ENCODE peak calls at places on chromosomes 6 and 20, in nine cellular contexts. K is Peyer's patch, H is astrocyte of the spinal cord, P is cardiac muscle cell, J is Calu3, C is Panc1, Z is tibial nerve, Y is body of pancreas, D is progenitor cell of endocrine pancreas. O is an unnamed sample.

GRCh38 chr20:57596998-57597939 is 23.0 kb downstream of the ZBP1 start:
- DNase-seq in K (peak; percentile 89), H (peak; percentile 26), P (peak; percentile 84), J (peak; percentile 90), C (no peak), Z (peak; percentile 49), Y (peak; percentile 71), D (peak; percentile 76), O (peak; percentile 53)

GRCh38 chr6:21749754-21750153 is 156.2 kb downstream of the SOX4 start:
- DNase-seq in K (no peak), H (no peak), P (peak; percentile 66), J (no peak), C (no peak), Z (no peak), Y (no peak), D (no peak), O (no peak)

GRCh38 chr6:53300656-53301551 is 47.8 kb downstream of the ELOVL5 start:
- DNase-seq in K (no peak), H (peak; percentile 77), P (peak; percentile 15), J (no peak), C (no peak), Z (no peak), Y (no peak), D (no peak), O (peak; percentile 38)

GRCh38 chr6:74534485-74535211 is 671.2 kb downstream of the COL12A1 start:
- DNase-seq in K (no peak), H (peak; percentile 57), P (no peak), J (peak; percentile 47), C (peak; percentile 52), Z (no peak), Y (peak; percentile 54), D (no peak), O (no peak)

GRCh38 chr6:140736227-140736626 is 1361.8 kb upstream of the CITED2 start:
- DNase-seq in K (no peak), H (peak; percentile 54), P (no peak), J (no peak), C (no peak), Z (no peak), Y (no peak), D (no peak), O (no peak)

GRCh38 chr6:29943053-29943966 is 978 bp downstream of the HLA-A start:
- DNase-seq in K (peak; percentile 64), H (no peak), P (no peak), J (no peak), C (no peak), Z (no peak), Y (peak; percentile 19), D (no peak), O (no peak)

GRCh38 chr6:111625511-111626331 is 20.0 kb upstream of the TRAF3IP2 start:
- DNase-seq in K (peak; percentile 46), H (peak; percentile 78), P (peak; percentile 32), J (no peak), C (no peak), Z (no peak), Y (peak; percentile 65), D (no peak), O (no peak)

GRCh38 chr20:44123874-44124535 is 63.0 kb downstream of the JPH2 start:
- DNase-seq in K (no peak), H (no peak), P (no peak), J (no peak), C (no peak), Z (no peak), Y (no peak), D (no peak), O (no peak)

GRCh38 chr6:140572129-140572528 is 1197.7 kb upstream of the CITED2 start:
- DNase-seq in K (no peak), H (peak; percentile 92), P (no peak), J (no peak), C (peak; percentile 38), Z (no peak), Y (no peak), D (no peak), O (no peak)

GRCh38 chr6:22956029-22956715 is 386.8 kb downstream of the HDGFL1 start:
- DNase-seq in K (no peak), H (no peak), P (peak; percentile 3), J (no peak), C (no peak), Z (no peak), Y (no peak), D (no peak), O (no peak)

DNA sequence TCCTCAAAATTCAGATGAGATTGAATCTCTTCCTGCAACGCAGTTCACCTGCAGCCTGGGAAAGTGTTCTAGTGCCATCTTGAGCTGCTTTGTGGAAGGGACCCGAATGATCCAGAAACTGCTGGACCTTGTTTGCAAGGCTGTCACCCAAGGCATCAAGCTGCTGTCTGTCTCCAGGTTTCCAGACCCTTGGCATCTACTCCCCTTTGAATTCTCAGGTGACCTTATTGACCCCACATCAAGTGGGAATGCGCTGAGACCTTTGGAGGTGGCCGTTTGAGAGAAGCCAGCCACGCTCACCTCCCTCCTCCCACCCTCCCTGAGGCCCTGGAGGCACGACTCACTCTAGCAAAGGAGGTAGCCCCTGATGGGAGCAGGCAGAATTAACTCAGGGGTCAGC is 112.5 kb downstream of the EDN3 start:
- DNase-seq in K (no peak), H (no peak), P (peak; percentile 69), J (no peak), C (no peak), Z (no peak), Y (no peak), D (no peak), O (no peak)
- TF ChIP-seq CTCF in K (no peak), H (no peak), P (no peak), J (no peak), C (no peak), Z (no peak), Y (no peak), D (peak; percentile 43), O (no peak)

GRCh38 chr6:55888917-55889316 is 13.5 kb upstream of the BMP5 start:
- DNase-seq in K (no peak), H (no peak), P (no peak), J (no peak), C (no peak), Z (no peak), Y (no peak), D (no peak), O (no peak)

GRCh38 chr6:55882731-55883595 is 7.6 kb upstream of the BMP5 start:
- DNase-seq in K (no peak), H (peak; percentile 83), P (no peak), J (no peak), C (peak; percentile 80), Z (no peak), Y (no peak), D (no peak), O (no peak)

DNA sequence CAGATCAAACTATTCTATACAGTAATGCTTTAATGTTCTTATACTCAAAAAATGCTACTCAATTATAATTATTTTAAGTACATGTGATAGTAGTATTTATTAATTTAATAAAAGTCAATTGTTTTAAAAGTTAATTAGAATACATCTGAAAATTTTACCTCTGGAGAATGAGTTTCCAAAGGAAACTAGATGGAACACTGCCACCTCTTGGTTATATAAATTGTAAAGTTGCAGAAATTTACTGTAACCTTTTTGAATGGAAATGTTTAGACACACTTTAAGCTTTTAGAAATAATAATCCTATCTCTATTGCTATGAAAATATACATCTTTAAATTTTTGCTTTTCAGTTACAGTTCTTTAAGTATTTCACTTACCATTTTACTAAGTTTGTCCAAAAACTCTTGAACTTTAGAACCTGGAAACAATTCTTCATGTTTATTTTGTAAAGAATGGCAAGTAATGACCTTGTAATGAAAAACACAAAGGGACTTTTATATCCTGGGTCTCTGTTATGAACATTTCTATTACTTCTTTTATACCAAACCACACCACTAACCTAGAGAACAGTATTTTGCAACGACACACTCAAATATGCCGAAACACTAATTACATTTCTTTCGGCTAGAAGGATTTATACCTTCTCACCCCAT is 10.9 kb upstream of the BMP5 start:
- DNase-seq in K (no peak), H (peak; percentile 44), P (peak; percentile 51), J (no peak), C (no peak), Z (no peak), Y (no peak), D (no peak), O (no peak)
- TF ChIP-seq CTCF in K (no peak), H (peak; percentile 32), P (peak; percentile 38), J (no peak), C (peak; percentile 19), Z (peak; percentile 38), Y (peak; percentile 49), D (peak; percentile 67), O (no peak)

GRCh38 chr20:50338479-50339195 is 148.0 kb downstream of the CEBPB start:
- DNase-seq in K (no peak), H (peak; percentile 55), P (peak; percentile 55), J (no peak), C (no peak), Z (no peak), Y (no peak), D (no peak), O (no peak)
- TF ChIP-seq CTCF in K (no peak), H (no peak), P (no peak), J (no peak), C (no peak), Z (peak; percentile 24), Y (no peak), D (no peak), O (no peak)

GRCh38 chr20:35606127-35606526 is 9.5 kb upstream of the SPAG4 start:
- DNase-seq in K (peak; percentile 32), H (no peak), P (no peak), J (no peak), C (no peak), Z (no peak), Y (no peak), D (no peak), O (no peak)

GRCh38 chr20:35602851-35603495 is 12.7 kb upstream of the SPAG4 start:
- DNase-seq in K (no peak), H (no peak), P (no peak), J (no peak), C (no peak), Z (no peak), Y (no peak), D (no peak), O (no peak)

GRCh38 chr20:35603695-35604443 is 11.8 kb upstream of the SPAG4 start:
- DNase-seq in K (peak; percentile 35), H (no peak), P (no peak), J (no peak), C (no peak), Z (no peak), Y (no peak), D (no peak), O (no peak)

GRCh38 chr20:35601990-35602389 is 13.6 kb upstream of the SPAG4 start:
- DNase-seq in K (no peak), H (no peak), P (no peak), J (no peak), C (no peak), Z (no peak), Y (no peak), D (no peak), O (no peak)

DNA sequence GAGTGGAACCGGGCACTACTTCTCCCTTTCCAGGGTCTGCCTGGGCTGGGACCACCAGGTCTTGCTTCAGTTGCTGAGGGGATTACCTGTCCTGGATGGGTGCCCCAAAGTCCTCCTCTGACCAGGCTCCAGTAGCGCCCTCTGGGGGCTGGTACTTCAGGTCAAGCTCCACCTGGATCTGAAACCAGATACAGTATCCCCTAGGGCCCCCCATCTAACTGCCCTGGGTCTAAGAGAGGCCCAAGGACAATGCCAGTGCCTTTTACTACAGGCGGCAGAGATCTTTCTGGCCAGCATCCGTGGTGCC is 11.2 kb upstream of the SPAG4 start:
- DNase-seq in K (peak; percentile 72), H (no peak), P (peak; percentile 20), J (peak; percentile 63), C (no peak), Z (no peak), Y (no peak), D (no peak), O (no peak)
- TF ChIP-seq CTCF in K (peak; percentile 16), H (peak; percentile 50), P (peak; percentile 36), J (peak; percentile 57), C (no peak), Z (no peak), Y (peak; percentile 20), D (peak; percentile 28), O (no peak)

O was measured in lung.